ENCODE peak calls at places on chromosomes 1 and 21, in seven cellular contexts. V, O, G, Z, H, M and U are unnamed samples. For H3K4me1, the result is how much of the 10 kb centered on the place peaks cover.

GRCh38 chr1:176854725-176855433 is 309.6 kb downstream of the ASTN1 start:
- DNase-seq in V (no peak), Z (no peak), M (no peak), O (no peak), G (no peak), H (no peak), U (no peak)

GRCh38 chr1:162248854-162249535 is 127.7 kb downstream of the SPATA46 start:
- DNase-seq in M (no peak), G (no peak), O (no peak), V (peak), Z (no peak), H (no peak), U (peak)

GRCh38 chr1:237258871-237259270 is 216.9 kb downstream of the RYR2 start:
- DNase-seq in Z (no peak), G (no peak), H (peak), O (no peak), V (no peak), M (no peak), U (no peak)

GRCh38 chr21:37878946-37879660 is 37.2 kb downstream of the KCNJ6 start:
- DNase-seq in M (peak), V (no peak), O (no peak), G (no peak), Z (no peak), H (no peak), U (no peak)

GRCh38 chr1:45340816-45341215 is 576 bp upstream of the MUTYH start:
- DNase-seq in H (peak), Z (no peak), G (peak), M (peak), O (no peak), V (no peak), U (no peak)

GRCh38 chr1:50308883-50309282 is 114.4 kb downstream of the DMRTA2 start:
- DNase-seq in H (peak), M (peak), O (no peak), V (peak), Z (no peak), G (peak), U (peak)

GRCh38 chr1:212247179-212247721 is 38.0 kb upstream of the PPP2R5A start:
- DNase-seq in M (no peak), V (no peak), G (peak), O (no peak), H (no peak), Z (no peak), U (no peak)

GRCh38 chr1:233520510-233521191 is 93.3 kb upstream of the KCNK1 start:
- DNase-seq in H (no peak), Z (no peak), O (peak), G (no peak), V (no peak), M (no peak), U (no peak)

GRCh38 chr21:45630066-45630694 is 13.3 kb upstream of the PCBP3 start:
- DNase-seq in V (no peak), M (no peak), O (no peak), G (no peak), Z (no peak), H (no peak), U (no peak)

GRCh38 chr1:168686666-168687065 is 42.3 kb downstream of the DPT start:
- DNase-seq in Z (no peak), O (no peak), M (no peak), V (no peak), H (no peak), G (peak), U (no peak)

GRCh38 chr21:27425574-27425973 is 458.7 kb upstream of the ADAMTS5 start:
- DNase-seq in Z (no peak), H (peak), M (no peak), V (no peak), O (no peak), G (no peak), U (no peak)

GRCh38 chr1:31937300-31938183 is 626 bp downstream of the PTP4A2 start:
- DNase-seq in V (no peak), M (peak), O (no peak), G (peak), Z (no peak), H (peak), U (no peak)

GRCh38 chr1:35769759-35770446 is at the start of gene CLSPN:
- DNase-seq in V (peak), M (peak), H (peak), Z (peak), O (peak), G (peak), U (peak)

GRCh38 chr1:169689395-169689794 is 22.0 kb downstream of the SELL start:
- DNase-seq in O (no peak), H (no peak), Z (no peak), M (no peak), G (no peak), V (no peak), U (no peak)

DNA sequence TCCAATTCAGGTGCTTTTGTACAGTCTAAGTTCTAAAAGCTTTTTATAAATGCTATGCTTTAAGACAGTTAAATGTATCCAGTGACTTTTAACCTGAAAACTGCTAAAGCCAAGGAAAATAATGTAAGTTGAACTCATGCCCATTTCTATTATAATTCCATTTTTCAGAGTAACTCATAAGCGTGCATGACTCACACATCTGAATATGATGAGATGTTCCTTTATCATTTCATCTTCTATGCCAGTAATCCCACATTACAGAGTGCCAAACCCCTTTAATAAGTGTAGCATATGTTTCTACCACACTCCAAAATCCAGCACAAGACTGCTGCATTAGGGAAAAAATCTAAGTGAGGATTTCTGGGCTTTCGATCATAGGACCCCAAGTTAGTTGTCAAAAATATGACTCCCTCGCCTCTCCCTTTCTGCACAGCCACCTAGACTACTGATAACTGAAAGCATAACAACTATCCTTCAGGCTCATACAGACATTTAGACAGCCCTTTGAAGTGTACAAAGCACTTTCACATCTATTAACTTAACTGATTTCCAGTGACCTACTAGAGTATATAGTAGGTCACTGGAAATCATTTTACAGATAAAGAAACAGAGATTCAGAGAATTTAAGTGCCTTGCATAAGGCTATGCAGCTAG is 45.3 kb downstream of the JAK1 start:
- DNase-seq in V (no peak), H (peak), Z (no peak), O (no peak), M (no peak), G (no peak), U (no peak)
- TF ChIP-seq YY1 in V (no peak), H (no peak), Z (no peak), O (no peak), M (no peak), G (no peak), U (no peak)

DNA sequence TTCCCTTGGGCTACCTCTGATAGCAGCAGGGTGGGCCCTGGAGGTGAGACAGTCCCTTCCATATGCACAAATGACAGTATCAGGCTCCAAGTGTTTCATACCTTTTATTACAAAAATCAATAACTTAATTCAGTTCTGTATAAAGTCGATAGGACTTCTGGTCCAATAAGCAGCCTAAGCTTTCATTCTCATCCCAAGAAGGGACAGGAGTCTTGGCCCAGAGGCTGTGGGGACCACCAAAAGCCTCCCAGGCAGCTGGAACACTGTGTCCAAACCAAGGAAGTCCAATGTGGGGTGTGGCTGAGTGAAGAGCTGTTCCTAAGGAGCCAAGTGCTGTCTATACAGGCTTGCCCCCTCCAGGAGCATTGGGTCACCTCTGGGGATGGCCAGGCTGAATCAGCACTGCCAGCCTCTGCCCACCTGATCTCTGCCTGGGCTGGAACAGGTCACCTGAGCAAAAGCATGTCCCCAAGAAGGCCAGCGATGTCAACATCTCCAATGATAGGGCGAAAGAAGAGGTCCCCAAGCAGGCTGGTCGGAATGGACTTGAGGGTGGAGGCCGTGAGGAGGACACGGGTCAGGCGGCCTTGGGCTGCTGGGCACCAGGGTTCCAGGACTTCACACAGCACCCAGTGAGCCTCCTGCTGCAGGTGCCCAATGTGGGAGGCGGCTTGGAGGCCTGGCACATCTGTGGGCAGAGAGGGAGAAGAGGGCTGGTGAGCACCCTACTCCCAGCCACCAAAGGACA is 2.2 kb downstream of the NR0B2 start:
- DNase-seq in H (no peak), G (no peak), V (no peak), Z (no peak), M (no peak), O (no peak), U (no peak)
- H3K4me1 ChIP-seq in H (under half), G (half or more), V (under half), Z (under half), M (under half), O (under half), U (under half)

GRCh38 chr1:183197762-183198161 is 11.7 kb downstream of the LAMC2 start:
- DNase-seq in Z (no peak), O (no peak), M (no peak), G (no peak), V (no peak), H (no peak), U (no peak)
- TF ChIP-seq YY1 in Z (no peak), O (no peak), M (no peak), G (no peak), V (no peak), H (no peak), U (no peak)

DNA sequence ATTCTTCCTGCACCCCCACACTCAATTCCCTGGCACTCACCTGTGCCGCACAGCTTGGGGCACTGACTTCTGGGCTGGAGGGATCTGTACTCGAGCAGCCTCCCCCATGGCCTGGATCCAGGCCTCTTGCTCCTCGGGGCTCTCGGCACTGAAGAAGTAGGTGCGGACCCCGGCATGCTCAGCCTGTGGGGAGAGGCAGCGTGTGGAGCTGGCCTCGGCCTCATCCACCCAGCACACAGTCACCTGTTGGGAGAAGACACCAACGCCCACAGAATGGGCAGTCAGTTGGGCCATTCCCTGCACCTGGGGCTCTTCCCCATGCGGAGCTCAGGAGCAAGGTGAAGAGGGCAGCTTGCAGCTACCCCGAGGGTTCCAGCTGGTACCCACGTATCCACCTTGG is 47.5 kb upstream of the GOLT1A start:
- DNase-seq in V (no peak), Z (no peak), M (no peak), H (no peak), G (no peak), O (no peak), U (no peak)
- H3K4me1 ChIP-seq in V (under half), Z (under half), M (under half), H (under half), G (under half), O (under half), U (under half)

DNA sequence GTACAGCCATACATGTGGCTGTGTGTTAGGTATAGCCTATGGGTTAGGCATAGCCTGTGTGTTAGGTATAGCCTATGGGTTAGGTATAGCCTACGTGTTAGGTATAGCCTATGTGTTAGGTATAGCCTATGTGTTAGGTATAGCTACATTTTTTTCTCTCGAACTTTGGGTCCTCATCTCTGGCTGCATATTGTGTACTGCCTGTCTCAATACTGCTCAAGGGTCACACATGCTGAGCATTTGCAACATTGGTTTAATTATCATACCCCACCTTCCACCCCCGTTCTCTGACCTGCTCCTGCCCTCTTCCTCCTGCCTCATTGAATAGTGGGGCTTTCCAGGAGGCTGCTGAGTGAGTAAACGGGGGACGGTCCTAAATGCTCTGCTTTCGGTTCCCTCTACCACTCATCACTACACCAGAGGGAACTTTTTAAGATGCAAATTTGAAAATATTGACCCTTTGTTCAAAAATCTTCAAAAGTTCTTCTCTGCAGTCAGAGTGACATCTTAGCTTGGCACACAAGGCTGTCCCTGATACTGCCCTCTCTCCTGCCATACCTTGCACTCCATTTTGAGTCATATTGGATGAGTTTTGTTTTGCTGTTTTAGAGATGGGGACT is 17.8 kb downstream of the OR2B11 start:
- DNase-seq in O (no peak), H (no peak), G (no peak), V (no peak), Z (peak), M (no peak), U (no peak)
- TF ChIP-seq YY1 in O (no peak), H (no peak), G (no peak), V (no peak), Z (peak), M (no peak), U (no peak)